ENCODE peak calls at places on chromosomes 6 and 20, in four cellular contexts. One of them, this sample, is unnamed.

GRCh38 chr20:62032606-62033368 is 32.9 kb downstream of the TAF4 start:
- DNase-seq in K562: peak
- DNase-seq in H1: no peak
- DNase-seq in HepG2: no peak
- DNase-seq in this sample: no peak

GRCh38 chr6:89985744-89986493 is 91.7 kb downstream of the GJA10 start:
- DNase-seq in K562: peak
- DNase-seq in H1: no peak
- DNase-seq in HepG2: no peak
- DNase-seq in this sample: no peak

GRCh38 chr20:16216227-16217210 is 356.7 kb downstream of the KIF16B start:
- DNase-seq in K562: no peak
- DNase-seq in H1: no peak
- DNase-seq in HepG2: no peak
- DNase-seq in this sample: no peak

GRCh38 chr6:54366647-54367327 is 58.5 kb downstream of the TINAG start:
- DNase-seq in K562: no peak
- DNase-seq in H1: no peak
- DNase-seq in HepG2: no peak
- DNase-seq in this sample: peak

GRCh38 chr6:163338671-163339405 is 75.7 kb upstream of the QKI start:
- DNase-seq in K562: peak
- DNase-seq in H1: no peak
- DNase-seq in HepG2: no peak
- DNase-seq in this sample: peak

GRCh38 chr6:100186552-100186951 is 192.5 kb upstream of the MCHR2 start:
- DNase-seq in K562: no peak
- DNase-seq in H1: no peak
- DNase-seq in HepG2: no peak
- DNase-seq in this sample: no peak

GRCh38 chr6:152642578-152643375 is 5.6 kb upstream of the SYNE1 start:
- DNase-seq in K562: peak
- DNase-seq in H1: peak
- DNase-seq in HepG2: peak
- DNase-seq in this sample: peak

GRCh38 chr6:14968056-14968643 is 277.7 kb upstream of the JARID2 start:
- DNase-seq in K562: no peak
- DNase-seq in H1: no peak
- DNase-seq in HepG2: no peak
- DNase-seq in this sample: no peak

GRCh38 chr20:57622579-57623381 is 2.6 kb upstream of the ZBP1 start:
- DNase-seq in K562: peak
- DNase-seq in H1: peak
- DNase-seq in HepG2: peak
- DNase-seq in this sample: peak

GRCh38 chr6:63476302-63476701 is 96.0 kb upstream of the LOC128125822 start:
- DNase-seq in K562: no peak
- DNase-seq in H1: no peak
- DNase-seq in HepG2: peak
- DNase-seq in this sample: no peak

GRCh38 chr6:151690768-151691562 is 116.5 kb upstream of the ESR1 start:
- DNase-seq in K562: no peak
- DNase-seq in H1: no peak
- DNase-seq in HepG2: no peak
- DNase-seq in this sample: no peak

GRCh38 chr20:48986899-48987298 is 59.2 kb upstream of the CSE1L start:
- DNase-seq in K562: peak
- DNase-seq in H1: no peak
- DNase-seq in HepG2: peak
- DNase-seq in this sample: peak

GRCh38 chr20:49344975-49345374 is 67.1 kb upstream of the ZNFX1 start:
- DNase-seq in K562: no peak
- DNase-seq in H1: no peak
- DNase-seq in HepG2: no peak
- DNase-seq in this sample: peak

GRCh38 chr6:78615430-78615904 is 251.9 kb upstream of the IRAK1BP1 start:
- DNase-seq in K562: no peak
- DNase-seq in H1: no peak
- DNase-seq in HepG2: no peak
- DNase-seq in this sample: peak

DNA sequence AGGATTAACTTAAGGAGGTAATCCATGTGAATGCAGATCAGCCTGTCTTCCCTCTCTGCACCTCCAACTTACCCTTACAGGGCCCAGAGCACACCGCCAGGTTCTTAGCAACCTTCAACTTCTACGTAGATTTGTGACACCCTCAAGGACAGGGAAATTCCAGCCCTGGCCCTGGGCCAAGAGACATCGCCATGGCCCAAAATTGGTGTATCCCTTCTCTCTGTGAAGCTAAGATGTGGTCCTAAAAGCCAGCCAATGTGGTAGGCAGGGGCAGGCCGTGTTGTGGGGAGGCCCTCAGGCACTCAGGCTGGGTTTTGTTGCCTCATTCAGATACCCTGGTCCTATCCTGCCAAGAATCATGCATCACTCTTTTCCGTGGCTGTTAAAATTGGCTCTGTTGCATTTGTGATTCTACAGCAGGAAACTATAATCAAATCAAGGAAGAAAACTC is 201.5 kb upstream of the LRFN2 start:
- DNase-seq in K562: no peak
- DNase-seq in H1: no peak
- DNase-seq in HepG2: no peak
- DNase-seq in this sample: peak
- TF ChIP-seq JUN in K562: no peak
- TF ChIP-seq JUN in H1: no peak
- TF ChIP-seq JUN in HepG2: no peak
- TF ChIP-seq JUN in this sample: no peak

DNA sequence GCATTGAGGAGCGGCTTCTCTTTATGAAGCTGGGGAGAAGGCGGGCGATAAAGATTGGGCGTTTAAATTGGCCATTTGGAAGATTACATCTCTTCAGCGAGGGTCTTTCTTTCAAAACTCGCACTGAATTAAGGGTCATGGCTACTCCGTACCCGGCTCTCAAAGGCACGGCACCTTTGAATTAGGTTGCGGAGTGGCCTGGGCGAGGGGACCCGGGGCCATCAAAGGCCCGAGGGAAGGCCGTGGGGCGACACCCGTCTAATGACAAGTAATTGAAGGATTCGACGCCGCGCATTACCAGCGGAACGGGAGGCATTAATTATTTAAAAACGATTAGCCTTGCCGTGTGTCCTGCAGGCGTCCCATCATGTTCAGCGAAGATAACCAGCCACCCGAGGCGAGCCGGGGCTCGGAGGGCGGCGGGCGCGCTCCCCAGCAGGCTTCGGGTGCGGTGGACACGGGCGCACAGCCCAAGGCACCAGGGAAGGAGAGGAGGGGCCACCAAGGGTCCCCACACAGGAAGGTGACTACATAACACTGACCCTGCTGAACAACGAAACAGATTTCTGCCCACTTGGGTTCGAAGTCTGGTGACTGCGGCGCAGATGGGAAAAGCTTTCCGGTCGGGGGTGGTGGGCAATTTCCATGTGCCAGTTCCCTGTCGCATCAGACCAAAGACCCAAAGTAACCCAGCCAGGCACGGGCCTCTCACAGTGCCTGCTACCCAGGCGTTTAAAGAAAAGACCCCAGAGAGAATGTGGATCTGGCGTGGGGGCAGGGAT is 7.4 kb downstream of the FOXA2 start:
- DNase-seq in K562: no peak
- DNase-seq in H1: no peak
- DNase-seq in HepG2: peak
- DNase-seq in this sample: no peak
- TF ChIP-seq EZH2 in K562: no peak
- TF ChIP-seq EZH2 in H1: peak
- TF ChIP-seq EZH2 in HepG2: no peak
- TF ChIP-seq EZH2 in this sample: peak

GRCh38 chr6:29858006-29858405 is 30.4 kb downstream of the HLA-G start:
- DNase-seq in K562: no peak
- DNase-seq in H1: no peak
- DNase-seq in HepG2: no peak
- DNase-seq in this sample: no peak

GRCh38 chr6:29864037-29864795 is 36.6 kb downstream of the HLA-G start:
- DNase-seq in K562: no peak
- DNase-seq in H1: no peak
- DNase-seq in HepG2: no peak
- DNase-seq in this sample: no peak

GRCh38 chr6:29865648-29866047 is 38.0 kb downstream of the HLA-G start:
- DNase-seq in K562: no peak
- DNase-seq in H1: no peak
- DNase-seq in HepG2: no peak
- DNase-seq in this sample: no peak

DNA sequence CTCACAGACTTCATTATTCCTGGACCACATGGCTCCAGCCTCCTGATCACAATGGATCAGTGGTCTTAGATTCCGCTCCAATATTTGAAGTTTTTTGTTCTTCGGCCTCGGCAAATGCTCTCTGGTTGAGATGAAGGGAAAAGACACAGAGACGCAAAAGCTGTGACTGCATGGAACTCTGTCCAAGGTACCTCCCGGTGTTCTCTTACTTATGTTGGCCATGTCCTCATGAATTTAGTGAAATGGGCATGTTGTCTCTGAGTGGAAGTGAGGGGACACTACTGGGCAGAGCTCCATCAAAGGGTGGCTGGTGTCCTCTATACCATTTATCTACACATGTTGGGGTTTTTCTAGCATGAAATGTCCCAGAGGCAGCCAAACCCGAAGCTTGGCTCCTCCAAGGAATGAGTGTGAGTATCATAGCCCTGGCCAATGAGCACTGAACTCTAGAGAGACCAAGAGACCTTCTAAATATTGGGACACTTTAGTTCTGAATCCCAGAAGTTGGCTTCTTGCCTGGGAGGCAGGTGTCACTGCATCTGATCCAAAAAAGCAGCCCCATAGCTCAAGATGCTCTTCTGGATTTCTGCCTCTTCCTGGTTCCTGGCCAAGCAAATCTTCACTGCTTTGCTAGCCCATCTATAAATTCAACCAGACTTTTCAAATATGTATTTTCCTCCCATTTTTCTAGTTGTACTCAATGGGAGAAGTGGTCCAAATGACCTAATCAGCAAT is 34.1 kb downstream of the HLA-G start:
- DNase-seq in K562: no peak
- DNase-seq in H1: no peak
- DNase-seq in HepG2: no peak
- DNase-seq in this sample: no peak
- TF ChIP-seq JUN in K562: no peak
- TF ChIP-seq JUN in H1: no peak
- TF ChIP-seq JUN in HepG2: no peak
- TF ChIP-seq JUN in this sample: no peak

DNA sequence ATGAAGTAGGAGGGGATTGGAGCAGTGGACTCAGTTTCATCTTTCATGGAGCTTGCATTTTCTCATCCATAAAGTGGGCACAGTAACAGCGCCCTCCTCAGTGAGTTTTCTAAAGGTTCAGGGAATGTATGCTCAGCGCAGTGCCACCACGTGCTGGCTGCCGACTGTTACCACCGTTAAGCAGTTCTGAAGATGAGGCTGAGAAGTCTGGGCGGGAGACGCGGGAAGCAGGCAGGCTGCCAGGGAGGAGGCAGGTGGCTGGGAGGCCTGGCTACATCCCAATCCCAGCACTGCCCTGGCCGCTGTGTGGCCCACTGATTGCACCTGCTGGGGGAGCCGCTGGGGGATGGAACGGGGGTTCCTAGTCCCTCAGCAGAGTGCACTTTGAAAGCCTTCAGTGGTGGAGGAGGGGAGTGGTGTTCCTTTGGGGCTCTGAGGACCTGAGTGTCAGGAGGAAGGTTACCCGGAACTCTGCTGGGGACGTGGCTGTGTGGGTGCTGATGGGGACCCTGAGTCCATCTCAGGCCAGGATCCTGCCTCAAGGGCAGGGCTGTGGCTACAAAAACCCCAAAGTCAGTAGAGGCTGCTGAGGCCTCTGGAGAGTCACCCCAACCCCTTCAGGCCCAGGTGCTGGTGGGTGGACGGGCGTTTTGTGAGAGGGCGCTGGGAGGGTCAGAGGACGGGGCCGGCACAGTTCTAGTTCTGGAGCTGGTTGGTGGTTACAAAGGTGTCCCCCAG is 28.0 kb upstream of the PHACTR3 start:
- DNase-seq in K562: no peak
- DNase-seq in H1: no peak
- DNase-seq in HepG2: no peak
- DNase-seq in this sample: no peak
- TF ChIP-seq EZH2 in K562: no peak
- TF ChIP-seq EZH2 in H1: no peak
- TF ChIP-seq EZH2 in HepG2: peak
- TF ChIP-seq EZH2 in this sample: no peak

GRCh38 chr6:56555438-56555872 is 87.2 kb downstream of the DST start:
- DNase-seq in K562: no peak
- DNase-seq in H1: no peak
- DNase-seq in HepG2: no peak
- DNase-seq in this sample: no peak
- TF ChIP-seq JUN in K562: no peak
- TF ChIP-seq JUN in H1: no peak
- TF ChIP-seq JUN in HepG2: no peak
- TF ChIP-seq JUN in this sample: no peak

GRCh38 chr6:83853178-83853967 is at the start of gene RIPPLY2:
- DNase-seq in K562: no peak
- DNase-seq in H1: peak
- DNase-seq in HepG2: no peak
- DNase-seq in this sample: peak
- TF ChIP-seq EZH2 in K562: no peak
- TF ChIP-seq EZH2 in H1: peak
- TF ChIP-seq EZH2 in HepG2: no peak
- TF ChIP-seq EZH2 in this sample: peak